ENCODE peak calls at places on chromosomes 5 and 9, in six cellular contexts. N is sigmoid colon, L is H1, J is GM12878, S is GM12892, E is stomach. R is an unnamed sample.

GRCh38 chr5:134503088-134503936 is 22.2 kb upstream of the JADE2 start:
- DNase-seq in L (no peak), S (peak; percentile 30), E (peak; percentile 56), J (peak; percentile 53), N (peak; percentile 88), R (peak; percentile 80)

GRCh38 chr5:113634957-113635356 is 121.5 kb downstream of the YTHDC2 start:
- DNase-seq in E (no peak), L (no peak), N (no peak), J (no peak), S (no peak), R (no peak)

GRCh38 chr9:131402073-131402472 is 8.2 kb downstream of the PRRC2B start:
- DNase-seq in L (no peak), E (no peak), N (no peak), S (no peak), J (no peak), R (no peak)

GRCh38 chr9:124010665-124011321 is 775 bp upstream of the LHX2 start:
- DNase-seq in L (no peak), S (no peak), J (no peak), N (no peak), E (no peak), R (peak; percentile 69)

GRCh38 chr5:118952992-118953651 is 35.2 kb downstream of the DTWD2 start:
- DNase-seq in J (no peak), S (no peak), L (peak; percentile 25), N (no peak), E (no peak), R (no peak)

GRCh38 chr9:95506692-95507455 is 9.9 kb downstream of the PTCH1 start:
- DNase-seq in E (peak; percentile 54), J (no peak), S (peak; percentile 25), L (no peak), N (peak; percentile 77), R (peak; percentile 88)

GRCh38 chr5:6723122-6723885 is 10.1 kb downstream of the TENT4A start:
- DNase-seq in J (no peak), S (no peak), L (no peak), E (no peak), N (no peak), R (no peak)

GRCh38 chr9:93680445-93681315 is 104.3 kb downstream of the PHF2 start:
- DNase-seq in L (no peak), J (no peak), N (peak; percentile 54), S (peak; percentile 13), E (peak; percentile 25), R (peak; percentile 59)

GRCh38 chr9:136023401-136024225 is 62.4 kb upstream of the UBAC1 start:
- DNase-seq in E (no peak), N (peak; percentile 89), J (no peak), L (no peak), S (no peak), R (peak; percentile 76)

DNA sequence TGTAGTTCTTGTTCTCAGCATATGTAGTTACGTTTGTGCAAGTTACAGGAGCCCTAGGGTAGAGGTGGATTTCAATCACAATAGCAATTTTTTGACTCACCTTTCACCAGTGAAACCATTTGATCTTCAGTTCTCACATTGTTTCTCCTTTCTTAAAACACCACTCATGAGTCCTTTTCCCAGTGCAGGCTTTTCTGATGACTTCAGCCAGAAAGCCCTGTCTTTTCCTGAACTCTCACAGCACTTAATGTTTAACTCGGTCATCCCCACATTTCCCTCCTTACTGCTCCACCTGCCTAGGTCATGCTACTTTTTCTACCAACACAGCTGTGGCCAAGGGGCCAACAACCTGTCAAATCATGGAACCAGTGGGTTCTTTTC is 37.9 kb downstream of the ARHGEF28 start:
- DNase-seq in L (no peak), E (no peak), J (peak; percentile 76), S (no peak), N (no peak), R (no peak)
- TF ChIP-seq POLR2AphosphoS5 in L (no peak), E (no peak), J (no peak), S (no peak), N (no peak), R (no peak)

DNA sequence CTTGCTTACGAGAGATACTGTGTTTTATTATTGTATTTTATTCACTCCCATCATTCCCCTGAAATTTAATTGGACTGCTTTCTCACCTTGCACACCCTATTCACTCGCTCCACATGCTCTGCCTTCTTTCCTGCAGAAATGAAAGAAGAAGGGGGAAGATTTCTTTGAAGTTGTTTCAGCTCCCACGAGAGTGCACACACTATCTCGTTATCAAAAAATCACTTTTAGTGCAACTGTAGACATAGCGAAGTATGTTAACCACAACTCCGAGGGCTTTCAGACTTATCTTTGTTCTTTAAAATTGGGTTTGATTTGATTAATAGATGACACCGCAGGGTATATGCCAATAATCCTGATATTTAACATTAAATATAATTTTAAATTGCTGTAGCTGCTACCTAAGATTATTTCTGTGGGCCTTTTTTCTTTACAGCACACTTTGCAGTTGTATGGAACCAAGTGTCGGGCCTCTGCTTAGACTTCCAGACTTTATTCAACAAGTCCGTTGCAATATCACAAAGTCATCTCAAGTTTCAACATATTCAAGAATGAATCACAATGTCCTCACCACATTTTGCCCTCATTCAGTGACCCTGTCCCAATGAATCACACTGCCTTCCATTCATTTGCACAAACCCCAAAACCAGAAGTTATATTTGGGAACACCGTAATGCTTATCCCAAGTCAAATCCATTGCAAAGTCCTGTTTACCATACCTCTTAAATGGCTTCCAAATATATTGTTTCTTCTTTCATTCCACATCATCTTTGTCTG is 439.4 kb downstream of the CSNK1G3 start:
- DNase-seq in L (no peak), N (no peak), E (no peak), S (no peak), J (no peak), R (no peak)
- TF ChIP-seq POLR2A in L (no peak), N (no peak), E (no peak), S (no peak), J (no peak), R (no peak)

DNA sequence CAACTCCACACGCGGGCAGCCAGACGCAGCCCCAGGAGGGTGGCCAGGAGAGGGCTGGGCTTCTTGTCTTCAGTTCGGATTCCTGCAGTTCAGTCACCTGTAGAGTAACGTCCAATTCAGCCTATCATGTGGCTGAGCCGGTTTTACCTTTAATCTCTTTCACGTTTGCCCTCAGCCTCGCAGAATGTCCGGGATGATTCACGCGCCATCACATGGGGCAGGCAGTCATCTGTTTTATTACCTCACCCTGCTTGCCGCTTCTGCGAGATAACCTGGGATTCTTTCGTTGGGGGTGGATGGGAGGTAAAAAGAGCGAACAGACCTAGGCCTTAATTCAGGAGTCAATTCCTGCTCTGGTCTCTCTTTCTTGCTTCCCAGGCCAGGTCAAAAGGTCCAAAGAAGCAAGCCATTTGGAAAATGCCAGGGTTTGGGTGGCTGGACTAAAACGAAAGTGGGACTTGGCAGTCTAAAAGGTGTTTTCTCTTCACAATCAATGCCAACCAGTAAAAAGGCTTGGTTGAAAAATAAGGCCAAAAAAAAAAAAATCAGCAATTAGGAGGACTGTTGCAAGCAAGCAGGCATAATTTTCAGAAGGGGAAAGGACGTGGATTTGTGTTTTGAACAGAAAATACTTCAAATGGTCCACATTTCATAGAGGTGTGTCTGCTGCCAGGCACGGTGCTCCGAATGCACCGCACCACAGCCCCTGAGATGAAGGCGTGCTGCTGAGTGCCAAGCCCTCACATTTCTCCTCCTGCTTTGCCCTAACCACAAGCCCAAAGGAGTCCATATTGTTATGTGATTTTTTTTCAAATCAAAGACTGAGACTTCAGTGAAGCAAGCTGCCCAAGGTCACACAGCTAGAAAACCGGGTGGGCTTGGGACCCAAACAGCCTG is 2.8 kb upstream of the WWC1 start:
- DNase-seq in N (no peak), L (no peak), E (peak; percentile 68), J (no peak), S (no peak), R (no peak)
- TF ChIP-seq POLR2AphosphoS5 in N (no peak), L (no peak), E (peak; percentile 37), J (no peak), S (no peak), R (no peak)

DNA sequence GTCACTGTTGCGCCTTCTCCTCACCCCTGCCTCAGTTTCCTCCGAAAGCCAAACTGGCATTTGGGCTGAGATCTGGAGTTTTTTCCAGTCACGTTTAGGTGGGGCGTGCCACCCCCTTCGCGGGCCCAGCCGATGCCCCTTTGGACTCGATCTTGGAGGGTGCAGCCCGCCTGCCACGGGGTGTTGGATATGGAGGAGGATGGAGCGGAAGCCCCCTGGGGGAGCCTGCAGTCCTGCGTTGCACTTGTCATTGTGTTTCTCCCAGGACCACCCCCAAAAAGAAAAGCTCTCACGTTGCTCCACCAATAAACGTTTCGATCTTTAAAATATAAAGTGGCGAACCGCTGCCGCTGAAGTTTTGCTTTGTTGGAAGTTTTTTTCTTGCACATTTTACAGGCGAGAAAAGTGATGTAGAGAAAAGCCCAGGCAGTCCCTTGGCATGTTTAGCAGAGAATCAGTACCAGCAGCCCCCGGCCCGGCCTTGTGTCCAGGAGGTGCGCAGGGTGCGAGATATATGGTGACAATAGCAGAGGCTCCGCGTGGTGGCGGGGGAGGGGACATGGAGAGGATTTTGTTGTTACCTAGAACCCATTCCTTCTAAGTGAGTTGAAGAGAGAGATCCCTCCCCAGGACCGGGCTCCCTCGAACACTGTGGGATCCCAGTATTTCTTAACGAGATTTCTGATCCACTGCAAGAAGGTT is 681 bp downstream of the F2R start:
- DNase-seq in S (no peak), E (no peak), N (no peak), J (no peak), L (no peak), R (peak; percentile 80)
- TF ChIP-seq POLR2A in S (no peak), E (no peak), N (no peak), J (no peak), L (no peak), R (no peak)

GRCh38 chr5:81128416-81128815 is 104.7 kb upstream of the CKMT2 start:
- DNase-seq in S (no peak), E (no peak), L (no peak), J (no peak), N (no peak), R (no peak)

GRCh38 chr5:81121836-81122235 is 111.3 kb upstream of the CKMT2 start:
- DNase-seq in L (no peak), E (no peak), N (no peak), J (no peak), S (no peak), R (no peak)

GRCh38 chr5:81121273-81121672 is 111.8 kb upstream of the CKMT2 start:
- DNase-seq in J (no peak), E (no peak), L (no peak), S (no peak), N (no peak), R (no peak)

GRCh38 chr5:81122271-81122670 is 110.9 kb upstream of the CKMT2 start:
- DNase-seq in E (no peak), N (no peak), L (no peak), J (no peak), S (no peak), R (no peak)

GRCh38 chr5:81125959-81126358 is 107.2 kb upstream of the CKMT2 start:
- DNase-seq in E (no peak), L (no peak), J (no peak), N (peak; percentile 87), S (no peak), R (no peak)
- TF ChIP-seq POLR2AphosphoS5 in E (no peak), L (no peak), J (no peak), N (no peak), S (no peak), R (no peak)

GRCh38 chr9:134553061-134553891 is 88.3 kb upstream of the COL5A1 start:
- DNase-seq in S (no peak), J (no peak), L (no peak), E (no peak), N (peak; percentile 65), R (peak; percentile 49)

GRCh38 chr9:134554750-134555655 is 86.6 kb upstream of the COL5A1 start:
- DNase-seq in L (no peak), N (peak; percentile 63), J (no peak), S (no peak), E (no peak), R (peak; percentile 49)

GRCh38 chr9:134551657-134552348 is 89.8 kb upstream of the COL5A1 start:
- DNase-seq in N (no peak), L (no peak), J (no peak), E (no peak), S (no peak), R (peak; percentile 69)

GRCh38 chr9:134552349-134552990 is 89.1 kb upstream of the COL5A1 start:
- DNase-seq in J (no peak), S (no peak), L (no peak), E (no peak), N (peak; percentile 60), R (peak; percentile 73)

GRCh38 chr9:134554011-134554749 is 87.4 kb upstream of the COL5A1 start:
- DNase-seq in N (peak; percentile 64), S (no peak), J (no peak), E (no peak), L (no peak), R (peak; percentile 67)
- TF ChIP-seq POLR2A in N (no peak), S (no peak), J (no peak), E (no peak), L (no peak), R (no peak)

R was measured in spleen.